ENCODE peak calls at places on chromosomes 6 and 20, in seven cellular contexts. One of them, this sample, is unnamed.

GRCh38 chr6:157959451-157960227 is 22.0 kb upstream of the SYNJ2 start:
- DNase-seq in GM19239: no peak
- DNase-seq in activated naive CD4-positive, alpha-beta T cell: no peak
- DNase-seq in brain microvascular endothelial cell: no peak
- DNase-seq in Ammon's horn: no peak
- DNase-seq in heart right ventricle: no peak
- DNase-seq in activated CD8-positive, alpha-beta memory T cell treated with anti-CD3 and anti-CD28 coated beads, Interleukin-2, amount 10 ng/mL, durations not matched to agents 7 days and 5 days: no peak
- DNase-seq in this sample: no peak

GRCh38 chr6:6918216-6918983 is 189.4 kb upstream of the RREB1 start:
- DNase-seq in GM19239: peak
- DNase-seq in activated naive CD4-positive, alpha-beta T cell: peak
- DNase-seq in brain microvascular endothelial cell: peak
- DNase-seq in Ammon's horn: peak
- DNase-seq in heart right ventricle: no peak
- DNase-seq in activated CD8-positive, alpha-beta memory T cell treated with anti-CD3 and anti-CD28 coated beads, Interleukin-2, amount 10 ng/mL, durations not matched to agents 7 days and 5 days: peak
- DNase-seq in this sample: no peak

GRCh38 chr20:16241911-16242310 is 331.3 kb downstream of the KIF16B start:
- DNase-seq in GM19239: no peak
- DNase-seq in activated naive CD4-positive, alpha-beta T cell: no peak
- DNase-seq in brain microvascular endothelial cell: peak
- DNase-seq in Ammon's horn: peak
- DNase-seq in heart right ventricle: no peak
- DNase-seq in activated CD8-positive, alpha-beta memory T cell treated with anti-CD3 and anti-CD28 coated beads, Interleukin-2, amount 10 ng/mL, durations not matched to agents 7 days and 5 days: no peak
- DNase-seq in this sample: no peak

GRCh38 chr6:166595061-166595780 is 8.7 kb upstream of the RAMACL start:
- DNase-seq in GM19239: no peak
- DNase-seq in activated naive CD4-positive, alpha-beta T cell: no peak
- DNase-seq in brain microvascular endothelial cell: peak
- DNase-seq in Ammon's horn: no peak
- DNase-seq in heart right ventricle: no peak
- DNase-seq in activated CD8-positive, alpha-beta memory T cell treated with anti-CD3 and anti-CD28 coated beads, Interleukin-2, amount 10 ng/mL, durations not matched to agents 7 days and 5 days: peak
- DNase-seq in this sample: peak

GRCh38 chr6:32116674-32117073 is 7.5 kb upstream of the TNXB start:
- DNase-seq in GM19239: no peak
- DNase-seq in activated naive CD4-positive, alpha-beta T cell: no peak
- DNase-seq in brain microvascular endothelial cell: peak
- DNase-seq in Ammon's horn: no peak
- DNase-seq in heart right ventricle: no peak
- DNase-seq in activated CD8-positive, alpha-beta memory T cell treated with anti-CD3 and anti-CD28 coated beads, Interleukin-2, amount 10 ng/mL, durations not matched to agents 7 days and 5 days: no peak
- DNase-seq in this sample: no peak

GRCh38 chr6:124389127-124389526 is 573.1 kb upstream of the RNF217 start:
- DNase-seq in GM19239: no peak
- DNase-seq in activated naive CD4-positive, alpha-beta T cell: no peak
- DNase-seq in brain microvascular endothelial cell: no peak
- DNase-seq in Ammon's horn: no peak
- DNase-seq in heart right ventricle: no peak
- DNase-seq in activated CD8-positive, alpha-beta memory T cell treated with anti-CD3 and anti-CD28 coated beads, Interleukin-2, amount 10 ng/mL, durations not matched to agents 7 days and 5 days: no peak
- DNase-seq in this sample: no peak

GRCh38 chr6:155085582-155086253 is 90.6 kb downstream of the TIAM2 start:
- DNase-seq in GM19239: no peak
- DNase-seq in activated naive CD4-positive, alpha-beta T cell: no peak
- DNase-seq in brain microvascular endothelial cell: peak
- DNase-seq in Ammon's horn: no peak
- DNase-seq in heart right ventricle: no peak
- DNase-seq in activated CD8-positive, alpha-beta memory T cell treated with anti-CD3 and anti-CD28 coated beads, Interleukin-2, amount 10 ng/mL, durations not matched to agents 7 days and 5 days: no peak
- DNase-seq in this sample: no peak

GRCh38 chr20:21577551-21577950 is 63.7 kb upstream of the NKX2-2 start:
- DNase-seq in GM19239: no peak
- DNase-seq in activated naive CD4-positive, alpha-beta T cell: no peak
- DNase-seq in brain microvascular endothelial cell: no peak
- DNase-seq in Ammon's horn: no peak
- DNase-seq in heart right ventricle: no peak
- DNase-seq in activated CD8-positive, alpha-beta memory T cell treated with anti-CD3 and anti-CD28 coated beads, Interleukin-2, amount 10 ng/mL, durations not matched to agents 7 days and 5 days: no peak
- DNase-seq in this sample: no peak

GRCh38 chr6:35016417-35017221 is 124.5 kb downstream of the TCP11 start:
- DNase-seq in GM19239: no peak
- DNase-seq in activated naive CD4-positive, alpha-beta T cell: no peak
- DNase-seq in brain microvascular endothelial cell: no peak
- DNase-seq in Ammon's horn: no peak
- DNase-seq in heart right ventricle: peak
- DNase-seq in activated CD8-positive, alpha-beta memory T cell treated with anti-CD3 and anti-CD28 coated beads, Interleukin-2, amount 10 ng/mL, durations not matched to agents 7 days and 5 days: no peak
- DNase-seq in this sample: peak

GRCh38 chr6:145227593-145227992 is 507.7 kb downstream of the EPM2A start:
- DNase-seq in GM19239: no peak
- DNase-seq in activated naive CD4-positive, alpha-beta T cell: no peak
- DNase-seq in brain microvascular endothelial cell: no peak
- DNase-seq in Ammon's horn: no peak
- DNase-seq in heart right ventricle: no peak
- DNase-seq in activated CD8-positive, alpha-beta memory T cell treated with anti-CD3 and anti-CD28 coated beads, Interleukin-2, amount 10 ng/mL, durations not matched to agents 7 days and 5 days: no peak
- DNase-seq in this sample: no peak

GRCh38 chr6:38117281-38117680 is 297.8 kb downstream of the ZFAND3 start:
- DNase-seq in GM19239: no peak
- DNase-seq in activated naive CD4-positive, alpha-beta T cell: no peak
- DNase-seq in brain microvascular endothelial cell: no peak
- DNase-seq in Ammon's horn: no peak
- DNase-seq in heart right ventricle: no peak
- DNase-seq in activated CD8-positive, alpha-beta memory T cell treated with anti-CD3 and anti-CD28 coated beads, Interleukin-2, amount 10 ng/mL, durations not matched to agents 7 days and 5 days: no peak
- DNase-seq in this sample: no peak

GRCh38 chr6:10791673-10792072 is 44.1 kb downstream of the TMEM14B start:
- DNase-seq in GM19239: no peak
- DNase-seq in activated naive CD4-positive, alpha-beta T cell: no peak
- DNase-seq in brain microvascular endothelial cell: no peak
- DNase-seq in Ammon's horn: no peak
- DNase-seq in heart right ventricle: no peak
- DNase-seq in activated CD8-positive, alpha-beta memory T cell treated with anti-CD3 and anti-CD28 coated beads, Interleukin-2, amount 10 ng/mL, durations not matched to agents 7 days and 5 days: no peak
- DNase-seq in this sample: no peak

GRCh38 chr6:30885999-30886896 is 1.9 kb downstream of the DDR1 start:
- DNase-seq in GM19239: no peak
- DNase-seq in activated naive CD4-positive, alpha-beta T cell: no peak
- DNase-seq in brain microvascular endothelial cell: peak
- DNase-seq in Ammon's horn: peak
- DNase-seq in heart right ventricle: peak
- DNase-seq in activated CD8-positive, alpha-beta memory T cell treated with anti-CD3 and anti-CD28 coated beads, Interleukin-2, amount 10 ng/mL, durations not matched to agents 7 days and 5 days: no peak
- DNase-seq in this sample: peak

GRCh38 chr6:169173532-169174268 is 79.9 kb downstream of the THBS2 start:
- DNase-seq in GM19239: no peak
- DNase-seq in activated naive CD4-positive, alpha-beta T cell: no peak
- DNase-seq in brain microvascular endothelial cell: no peak
- DNase-seq in Ammon's horn: no peak
- DNase-seq in heart right ventricle: no peak
- DNase-seq in activated CD8-positive, alpha-beta memory T cell treated with anti-CD3 and anti-CD28 coated beads, Interleukin-2, amount 10 ng/mL, durations not matched to agents 7 days and 5 days: no peak
- DNase-seq in this sample: no peak

GRCh38 chr6:170035896-170036295 is 255.0 kb downstream of the DLL1 start:
- DNase-seq in GM19239: no peak
- DNase-seq in activated naive CD4-positive, alpha-beta T cell: no peak
- DNase-seq in brain microvascular endothelial cell: no peak
- DNase-seq in Ammon's horn: no peak
- DNase-seq in heart right ventricle: no peak
- DNase-seq in activated CD8-positive, alpha-beta memory T cell treated with anti-CD3 and anti-CD28 coated beads, Interleukin-2, amount 10 ng/mL, durations not matched to agents 7 days and 5 days: no peak
- DNase-seq in this sample: no peak

This sample was measured in skeletal muscle cell.